ENCODE peak calls at places on chromosomes 16 and 17, in four cellular contexts. C is PC-3, A is pancreas, H is brain microvascular endothelial cell. E is an unnamed sample.
A peak's percentile ranks its signal among the peaks of the same experiment; 100 is the strongest.

GRCh38 chr16:28491080-28491969 is 549 bp downstream of the CLN3 start:
- DNase-seq in C (peak; percentile 49), A (peak; percentile 83), H (no peak), E (peak; percentile 45)

GRCh38 chr17:21039839-21040575 is 2.8 kb downstream of the USP22 start:
- DNase-seq in C (peak; percentile 76), A (no peak), H (no peak), E (peak; percentile 74)

GRCh38 chr16:15689290-15689689 is 39.2 kb downstream of the NDE1 start:
- DNase-seq in C (no peak), A (no peak), H (peak; percentile 24), E (peak; percentile 66)

GRCh38 chr17:44314869-44315661 is 6.7 kb downstream of the RUNDC3A start:
- DNase-seq in C (peak; percentile 75), A (peak; percentile 84), H (peak; percentile 36), E (peak; percentile 70)

GRCh38 chr16:55326261-55326802 is 2.3 kb downstream of the IRX6 start:
- DNase-seq in C (no peak), A (peak; percentile 52), H (no peak), E (no peak)

GRCh38 chr17:83099570-83100181 is 20.3 kb downstream of the METRNL start:
- DNase-seq in C (no peak), A (no peak), H (no peak), E (peak; percentile 80)

GRCh38 chr16:82651921-82652601 is 25.3 kb downstream of the CDH13 start:
- DNase-seq in C (no peak), A (no peak), H (no peak), E (no peak)

GRCh38 chr16:16033208-16033717 is 83.8 kb downstream of the ABCC1 start:
- DNase-seq in C (no peak), A (no peak), H (no peak), E (no peak)

GRCh38 chr17:35051183-35051578 is 12.3 kb downstream of the RFFL start:
- DNase-seq in C (no peak), A (no peak), H (no peak), E (no peak)

GRCh38 chr17:9274119-9274445 is 252.8 kb downstream of the NTN1 start:
- DNase-seq in C (no peak), A (no peak), H (no peak), E (no peak)

GRCh38 chr17:8857919-8858318 is 9.6 kb downstream of the PIK3R6 start:
- DNase-seq in C (no peak), A (no peak), H (peak; percentile 75), E (peak; percentile 87)

GRCh38 chr16:20763461-20764232 is at the start of gene ACSM3:
- DNase-seq in C (peak; percentile 83), A (no peak), H (peak; percentile 53), E (peak; percentile 74)

GRCh38 chr17:3909257-3909656 is 7.0 kb downstream of the P2RX1 start:
- DNase-seq in C (no peak), A (no peak), H (no peak), E (no peak)

GRCh38 chr17:3896108-3897099 is 3.6 kb upstream of the CAMKK1 start:
- DNase-seq in C (no peak), A (peak; percentile 75), H (no peak), E (no peak)

GRCh38 chr17:17406225-17406624 is 70.6 kb upstream of the MED9 start:
- DNase-seq in C (no peak), A (no peak), H (no peak), E (no peak)

GRCh38 chr16:88284626-88285513 is 97.9 kb upstream of the ZNF469 start:
- DNase-seq in C (no peak), A (peak; percentile 39), H (no peak), E (no peak)

GRCh38 chr16:56767018-56767417 is 37.1 kb downstream of the NUP93 start:
- DNase-seq in C (no peak), A (no peak), H (no peak), E (no peak)

GRCh38 chr17:63094636-63095035 is 128.6 kb downstream of the TANC2 start:
- DNase-seq in C (no peak), A (no peak), H (no peak), E (no peak)

GRCh38 chr16:63613701-63614100 is 1508.2 kb downstream of the CDH11 start:
- DNase-seq in C (peak; percentile 44), A (no peak), H (peak; percentile 3), E (no peak)

GRCh38 chr16:47657977-47658376 is 196.8 kb downstream of the PHKB start:
- DNase-seq in C (no peak), A (no peak), H (no peak), E (no peak)

GRCh38 chr16:83958842-83959565 is 6.0 kb downstream of the OSGIN1 start:
- DNase-seq in C (no peak), A (no peak), H (no peak), E (no peak)

GRCh38 chr16:76345093-76345735 is 68.0 kb downstream of the CNTNAP4 start:
- DNase-seq in C (no peak), A (no peak), H (no peak), E (peak; percentile 0)

GRCh38 chr16:17836868-17837602 is 366.3 kb upstream of the XYLT1 start:
- DNase-seq in C (peak; percentile 21), A (no peak), H (peak; percentile 98), E (peak; percentile 95)

GRCh38 chr16:89135166-89135565 is 36.4 kb upstream of the CDH15 start:
- DNase-seq in C (no peak), A (peak; percentile 36), H (no peak), E (no peak)

GRCh38 chr17:82489851-82490511 is 29.6 kb upstream of the FOXK2 start:
- DNase-seq in C (no peak), A (no peak), H (no peak), E (no peak)

GRCh38 chr16:27217256-27217655 is 13.9 kb downstream of the KDM8 start:
- DNase-seq in C (no peak), A (no peak), H (peak; percentile 82), E (peak; percentile 33)

GRCh38 chr17:19018600-19018950 is 14.0 kb upstream of the FAM83G start:
- DNase-seq in C (no peak), A (peak; percentile 20), H (no peak), E (no peak)

GRCh38 chr17:40284085-40284713 is 3.5 kb upstream of the CDC6 start:
- DNase-seq in C (peak; percentile 90), A (no peak), H (peak; percentile 63), E (peak; percentile 85)

GRCh38 chr17:58249270-58250133 is 11.1 kb downstream of the LPO start:
- DNase-seq in C (peak; percentile 58), A (peak; percentile 84), H (peak; percentile 27), E (peak; percentile 72)
- H3K27ac ChIP-seq in C (no peak overlapping the region), A (no peak overlapping the region), H (no peak overlapping the region), E (no peak overlapping the region)

DNA sequence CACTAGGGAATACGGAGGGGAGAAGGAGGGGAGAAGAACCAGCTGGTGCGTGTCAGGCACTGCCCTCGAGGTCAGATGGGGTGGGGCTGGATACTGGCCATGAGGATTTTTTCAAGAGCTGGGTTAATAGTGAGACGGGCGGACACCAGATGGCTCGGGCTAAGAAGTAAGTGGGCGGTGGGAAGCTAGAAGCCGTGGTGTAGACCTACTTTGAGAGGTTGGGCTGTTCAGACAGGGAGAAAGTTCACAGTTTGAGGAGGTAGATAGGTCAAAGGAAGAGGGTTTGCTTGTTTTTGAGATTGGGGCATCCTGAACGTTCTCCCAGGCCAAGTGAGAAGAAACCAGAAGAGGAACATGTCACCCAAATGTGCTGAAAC is 303.9 kb downstream of the SEC14L1 start:
- DNase-seq in C (no peak), A (no peak), H (no peak), E (peak; percentile 71)
- H3K4me3 ChIP-seq in C (no peak overlapping the region), A (no peak overlapping the region), H (no peak overlapping the region), E (no peak overlapping the region)

GRCh38 chr17:2173005-2173404 is 118.1 kb downstream of the HIC1 start:
- DNase-seq in C (no peak), A (no peak), H (no peak), E (peak; percentile 82)
- H3K27ac ChIP-seq in C (peak overlapping the region; percentile 70), A (peak overlapping the region; percentile 62), H (peak overlapping the region; percentile 99), E (peak overlapping the region; percentile 99)

GRCh38 chr17:79002796-79003593 is 6.6 kb downstream of the CANT1 start:
- DNase-seq in C (no peak), A (peak; percentile 37), H (no peak), E (no peak)

GRCh38 chr17:79003661-79004411 is 5.7 kb downstream of the CANT1 start:
- DNase-seq in C (no peak), A (peak; percentile 21), H (no peak), E (no peak)

GRCh38 chr17:79000396-79001189 is 9.0 kb downstream of the CANT1 start:
- DNase-seq in C (no peak), A (peak; percentile 65), H (no peak), E (no peak)

GRCh38 chr17:79001190-79002020 is 8.2 kb downstream of the CANT1 start:
- DNase-seq in C (no peak), A (peak; percentile 46), H (no peak), E (no peak)

DNA sequence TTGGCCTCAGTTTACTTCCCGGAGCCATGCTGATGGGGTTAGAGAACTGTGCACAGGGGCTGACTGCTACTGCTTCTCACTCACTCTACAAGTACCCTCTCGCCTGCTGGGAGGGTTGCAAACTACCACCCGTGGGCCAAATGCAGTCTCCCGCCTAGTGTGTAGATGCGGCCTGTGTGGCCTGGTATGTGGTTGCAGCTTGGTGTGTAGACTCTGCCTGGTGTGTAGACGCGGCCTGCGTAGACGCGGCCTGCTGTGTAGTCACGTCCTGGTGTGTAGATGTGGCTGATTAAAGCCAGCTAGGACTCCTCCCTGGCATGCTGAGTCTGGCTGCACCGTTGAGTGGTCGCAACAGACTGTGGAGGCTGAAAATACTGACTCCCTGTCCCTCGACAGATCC is 7.3 kb downstream of the CANT1 start:
- DNase-seq in C (no peak), A (peak; percentile 38), H (no peak), E (no peak)
- H3K4me3 ChIP-seq in C (no peak overlapping the region), A (no peak overlapping the region), H (no peak overlapping the region), E (no peak overlapping the region)

DNA sequence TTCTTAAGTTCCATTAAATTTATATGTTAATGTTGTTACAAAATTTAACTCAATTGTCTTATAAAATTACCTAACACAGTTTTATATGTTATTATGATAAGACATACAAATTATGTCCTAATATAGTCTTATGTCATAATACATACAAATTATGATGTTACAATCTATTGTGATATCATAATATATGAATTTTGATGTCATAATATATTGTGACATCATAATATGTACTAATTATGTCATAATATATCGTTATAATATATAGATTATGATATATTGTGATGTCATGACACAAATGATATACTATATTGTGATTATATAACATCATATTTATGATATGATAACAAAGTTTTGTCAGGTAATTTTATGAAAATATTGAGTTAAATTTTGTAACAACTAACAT is 1789.6 kb downstream of the TP53TG3F start:
- DNase-seq in C (no peak), A (no peak), H (no peak), E (no peak)
- H3K27ac ChIP-seq in C (no peak overlapping the region), A (no peak overlapping the region), H (no peak overlapping the region), E (no peak overlapping the region)

GRCh38 chr16:66070140-66070887 is 296.2 kb upstream of the CDH5 start:
- DNase-seq in C (no peak), A (no peak), H (no peak), E (peak; percentile 29)
- H3K4me3 ChIP-seq in C (no peak overlapping the region), A (no peak overlapping the region), H (no peak overlapping the region), E (no peak overlapping the region)

GRCh38 chr17:27984404-27984803 is 58.1 kb upstream of the NLK start:
- DNase-seq in C (no peak), A (no peak), H (no peak), E (no peak)

GRCh38 chr17:27984816-27985215 is 57.7 kb upstream of the NLK start:
- DNase-seq in C (no peak), A (no peak), H (no peak), E (no peak)

GRCh38 chr17:27985306-27985705 is 57.2 kb upstream of the NLK start:
- DNase-seq in C (no peak), A (no peak), H (no peak), E (no peak)

GRCh38 chr17:27982688-27983087 is 59.8 kb upstream of the NLK start:
- DNase-seq in C (no peak), A (no peak), H (no peak), E (no peak)

GRCh38 chr17:27983853-27984252 is 58.6 kb upstream of the NLK start:
- DNase-seq in C (no peak), A (no peak), H (no peak), E (no peak)
- H3K27ac ChIP-seq in C (no peak overlapping the region), A (no peak overlapping the region), H (no peak overlapping the region), E (no peak overlapping the region)